ENCODE peak calls at places on chromosomes 6 and 20, in five cellular contexts. I is AG10803, O is PC-3, M is RWPE1, P is neural crest cell. Z is an unnamed sample.

GRCh38 chr20:8334641-8335040 is 202.6 kb downstream of the PLCB1 start:
- DNase-seq in P (no peak), M (no peak), O (no peak), I (no peak), Z (no peak)

GRCh38 chr6:33812669-33813068 is 8.9 kb upstream of the MLN start:
- DNase-seq in I (peak), M (peak), O (peak), P (peak), Z (peak)

GRCh38 chr20:43831496-43832065 is 83.1 kb upstream of the TOX2 start:
- DNase-seq in I (no peak), O (no peak), M (no peak), P (no peak), Z (no peak)

GRCh38 chr6:51550243-51550642 is 537.2 kb downstream of the PKHD1 start:
- DNase-seq in M (no peak), O (no peak), P (no peak), I (no peak), Z (no peak)

GRCh38 chr6:43768983-43769525 is 957 bp upstream of the VEGFA start:
- DNase-seq in I (peak), P (no peak), O (no peak), M (no peak), Z (no peak)

GRCh38 chr20:58131581-58132142 is 96.8 kb downstream of the ANKRD60 start:
- DNase-seq in O (peak), P (no peak), I (peak), M (peak), Z (peak)

GRCh38 chr6:16511723-16512584 is 249.3 kb downstream of the ATXN1 start:
- DNase-seq in I (no peak), P (no peak), O (no peak), M (no peak), Z (no peak)

GRCh38 chr6:39350723-39351505 is 28.4 kb upstream of the KCNK16 start:
- DNase-seq in I (no peak), M (no peak), O (no peak), P (no peak), Z (no peak)

GRCh38 chr6:7917729-7918128 is 7.1 kb upstream of the TXNDC5 start:
- DNase-seq in M (no peak), P (no peak), I (no peak), O (no peak), Z (no peak)

GRCh38 chr6:108163267-108163643 is 2.6 kb upstream of the NR2E1 start:
- DNase-seq in P (no peak), I (no peak), O (peak), M (peak), Z (peak)

GRCh38 chr20:32213870-32214269 is 6.2 kb downstream of the POFUT1 start:
- DNase-seq in I (no peak), P (no peak), M (no peak), O (no peak), Z (no peak)

GRCh38 chr6:43263314-43264178 is 20.3 kb downstream of the TTBK1 start:
- DNase-seq in I (peak), M (peak), P (peak), O (peak), Z (peak)

GRCh38 chr20:45361794-45362193 is 1.2 kb upstream of the SYS1 start:
- DNase-seq in P (no peak), O (no peak), M (no peak), I (no peak), Z (no peak)

GRCh38 chr20:53943522-53944291 is 126.7 kb downstream of the BCAS1 start:
- DNase-seq in M (peak), I (peak), O (peak), P (no peak), Z (peak)

DNA sequence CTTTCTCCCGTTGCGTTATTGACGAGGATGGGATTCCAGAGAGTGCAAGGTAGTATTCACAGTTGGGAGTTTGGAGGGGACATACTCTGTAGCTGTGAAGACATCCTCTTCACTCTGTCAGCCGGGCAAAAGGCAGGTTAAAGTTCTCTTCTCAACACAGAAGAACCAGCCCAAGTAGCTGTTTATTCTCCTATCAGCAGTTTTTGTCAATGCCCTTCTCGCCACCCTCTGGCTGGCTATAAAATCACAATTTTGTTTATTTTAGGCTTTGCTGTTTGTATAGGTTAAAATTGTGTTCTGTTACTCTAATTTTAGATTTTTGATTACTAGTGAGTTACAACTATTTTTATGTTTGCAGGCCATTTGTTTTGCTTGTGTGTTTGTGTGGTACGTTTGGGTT is 37.9 kb upstream of the MAS1 start:
- DNase-seq in I (peak), P (no peak), M (peak), O (peak), Z (peak)
- TF ChIP-seq CTCF in I (peak), P (peak), M (peak), O (peak), Z (peak)

DNA sequence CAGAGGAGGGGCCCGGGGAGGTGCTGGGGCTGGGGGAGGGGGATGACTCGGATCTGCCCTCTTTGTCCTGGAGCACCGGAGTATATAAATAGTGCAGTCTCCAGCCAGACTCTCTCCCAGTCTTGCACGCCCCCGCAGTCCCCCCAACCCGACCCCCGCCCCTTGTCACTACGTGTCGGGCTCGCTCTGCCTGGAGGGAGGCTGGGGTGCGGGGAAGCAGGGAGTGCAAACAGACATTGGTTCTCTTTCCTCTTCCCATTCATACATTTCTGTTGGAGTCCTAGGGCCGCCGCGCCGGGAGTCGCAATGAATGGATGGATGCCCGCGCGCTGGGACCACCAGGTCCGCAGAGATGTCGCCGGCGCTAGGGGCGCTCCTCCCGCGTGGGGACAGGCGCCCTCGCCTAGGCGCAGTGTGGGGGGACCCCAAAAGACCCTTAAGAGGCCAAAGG is 179.3 kb downstream of the TBXT start:
- DNase-seq in I (no peak), O (no peak), P (peak), M (no peak), Z (no peak)
- TF ChIP-seq CTCF in I (no peak), O (no peak), P (no peak), M (no peak), Z (no peak)

GRCh38 chr20:62874745-62875344 is 13.2 kb upstream of the TCFL5 start:
- DNase-seq in O (no peak), I (no peak), M (no peak), P (no peak), Z (no peak)

GRCh38 chr20:62876441-62876825 is 14.8 kb upstream of the TCFL5 start:
- DNase-seq in M (no peak), P (no peak), I (no peak), O (no peak), Z (no peak)

GRCh38 chr20:62873280-62873679 is 11.7 kb upstream of the TCFL5 start:
- DNase-seq in I (no peak), M (no peak), P (no peak), O (no peak), Z (no peak)

GRCh38 chr20:62876826-62877728 is 15.5 kb upstream of the TCFL5 start:
- DNase-seq in I (peak), P (no peak), M (no peak), O (no peak), Z (no peak)

GRCh38 chr20:62875419-62876355 is 14.1 kb upstream of the TCFL5 start:
- DNase-seq in O (peak), I (peak), P (peak), M (peak), Z (peak)
- TF ChIP-seq CTCF in O (peak), I (peak), P (peak), M (peak), Z (peak)

DNA sequence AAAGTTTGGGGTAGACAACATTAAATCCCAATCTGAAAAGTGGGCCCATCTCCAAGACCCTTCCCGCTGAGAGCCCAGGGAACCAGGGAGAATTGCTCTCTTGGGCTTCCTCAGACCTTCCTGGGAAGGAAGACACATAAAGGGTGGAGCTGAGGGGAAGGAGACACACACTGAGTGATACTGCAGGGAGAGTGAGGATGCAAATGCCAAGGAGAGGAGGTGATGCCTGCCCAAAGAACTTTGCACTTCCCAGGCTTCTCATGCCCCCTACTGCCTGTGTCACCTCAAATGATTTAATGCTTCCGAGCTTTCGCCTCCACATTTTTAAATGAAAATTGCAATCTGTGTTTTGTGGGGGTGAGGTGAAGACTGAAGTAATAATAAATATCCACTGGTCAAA is 7.5 kb upstream of the BTN2A1 start:
- DNase-seq in I (no peak), M (no peak), O (no peak), P (no peak), Z (no peak)
- TF ChIP-seq CTCF in I (no peak), M (no peak), O (no peak), P (no peak), Z (no peak)

GRCh38 chr6:90216081-90216977 is 80.3 kb downstream of the BACH2 start:
- DNase-seq in P (no peak), M (no peak), O (no peak), I (peak), Z (peak)

GRCh38 chr6:90214966-90215365 is 81.7 kb downstream of the BACH2 start:
- DNase-seq in O (no peak), M (no peak), I (no peak), P (no peak), Z (no peak)

GRCh38 chr6:90214461-90214860 is 82.2 kb downstream of the BACH2 start:
- DNase-seq in M (no peak), I (no peak), O (no peak), P (no peak), Z (no peak)

GRCh38 chr6:90209527-90209926 is 87.1 kb downstream of the BACH2 start:
- DNase-seq in I (no peak), P (no peak), O (no peak), M (no peak), Z (no peak)

GRCh38 chr6:90212274-90212673 is 84.4 kb downstream of the BACH2 start:
- DNase-seq in M (no peak), O (no peak), I (no peak), P (no peak), Z (no peak)
- TF ChIP-seq CTCF in M (no peak), O (no peak), I (no peak), P (no peak), Z (no peak)